ENCODE peak calls at places on chromosome 4, in five cellular contexts. One of them, this sample, is unnamed.

GRCh38 chr4:153945704-153946103 is 156.8 kb upstream of the SFRP2 start:
- DNase-seq in NCI-H1694: no peak
- DNase-seq in NCI-H510A treated with DMSO at 0.1 percent for 48 hours: no peak
- DNase-seq in stimulated activated CD8-positive, alpha-beta memory T cell treated with anti-CD3 and anti-CD28 coated beads, Interleukin-7, amount 100 ng/mL, for 4 hours: no peak
- DNase-seq in ELF-1: no peak
- DNase-seq in this sample: no peak

GRCh38 chr4:188992706-188993105 is 853.5 kb downstream of the TRIML1 start:
- DNase-seq in NCI-H1694: no peak
- DNase-seq in NCI-H510A treated with DMSO at 0.1 percent for 48 hours: no peak
- DNase-seq in stimulated activated CD8-positive, alpha-beta memory T cell treated with anti-CD3 and anti-CD28 coated beads, Interleukin-7, amount 100 ng/mL, for 4 hours: no peak
- DNase-seq in ELF-1: no peak
- DNase-seq in this sample: no peak

GRCh38 chr4:26746742-26747351 is 113.8 kb upstream of the STIM2 start:
- DNase-seq in NCI-H1694: no peak
- DNase-seq in NCI-H510A treated with DMSO at 0.1 percent for 48 hours: no peak
- DNase-seq in stimulated activated CD8-positive, alpha-beta memory T cell treated with anti-CD3 and anti-CD28 coated beads, Interleukin-7, amount 100 ng/mL, for 4 hours: no peak
- DNase-seq in ELF-1: no peak
- DNase-seq in this sample: no peak

GRCh38 chr4:107709916-107710315 is 10.1 kb downstream of the PAPSS1 start:
- DNase-seq in NCI-H1694: no peak
- DNase-seq in NCI-H510A treated with DMSO at 0.1 percent for 48 hours: no peak
- DNase-seq in stimulated activated CD8-positive, alpha-beta memory T cell treated with anti-CD3 and anti-CD28 coated beads, Interleukin-7, amount 100 ng/mL, for 4 hours: no peak
- DNase-seq in ELF-1: no peak
- DNase-seq in this sample: no peak

GRCh38 chr4:150348079-150348478 is 233.9 kb upstream of the MAB21L2 start:
- DNase-seq in NCI-H1694: no peak
- DNase-seq in NCI-H510A treated with DMSO at 0.1 percent for 48 hours: no peak
- DNase-seq in stimulated activated CD8-positive, alpha-beta memory T cell treated with anti-CD3 and anti-CD28 coated beads, Interleukin-7, amount 100 ng/mL, for 4 hours: no peak
- DNase-seq in ELF-1: no peak
- DNase-seq in this sample: no peak

GRCh38 chr4:7699040-7699439 is 240.6 kb downstream of the AFAP1 start:
- DNase-seq in NCI-H1694: no peak
- DNase-seq in NCI-H510A treated with DMSO at 0.1 percent for 48 hours: no peak
- DNase-seq in stimulated activated CD8-positive, alpha-beta memory T cell treated with anti-CD3 and anti-CD28 coated beads, Interleukin-7, amount 100 ng/mL, for 4 hours: no peak
- DNase-seq in ELF-1: no peak
- DNase-seq in this sample: no peak

GRCh38 chr4:77327151-77327550 is 170.1 kb downstream of the CCNG2 start:
- DNase-seq in NCI-H1694: no peak
- DNase-seq in NCI-H510A treated with DMSO at 0.1 percent for 48 hours: no peak
- DNase-seq in stimulated activated CD8-positive, alpha-beta memory T cell treated with anti-CD3 and anti-CD28 coated beads, Interleukin-7, amount 100 ng/mL, for 4 hours: no peak
- DNase-seq in ELF-1: no peak
- DNase-seq in this sample: no peak

GRCh38 chr4:41990029-41990382 is 324 bp upstream of the SLC30A9 start:
- DNase-seq in NCI-H1694: no peak
- DNase-seq in NCI-H510A treated with DMSO at 0.1 percent for 48 hours: peak
- DNase-seq in stimulated activated CD8-positive, alpha-beta memory T cell treated with anti-CD3 and anti-CD28 coated beads, Interleukin-7, amount 100 ng/mL, for 4 hours: no peak
- DNase-seq in ELF-1: no peak
- DNase-seq in this sample: no peak